ENCODE peak calls at places on chromosome 22, in six cellular contexts. K is esophagus muscularis mucosa, L is GM03348, Y is endothelial cell, S is cardiac muscle cell, E is nephron progenitor cell. N is an unnamed sample.
A peak's percentile ranks its signal among the peaks of the same experiment; 100 is the strongest.

GRCh38 chr22:22229683-22230420 is 14.7 kb upstream of the VPREB1 start:
- DNase-seq in K (peak; percentile 45), L (no peak), Y (no peak), S (no peak), E (no peak), N (no peak)

GRCh38 chr22:50528682-50529415 is 963 bp downstream of the TYMP start:
- DNase-seq in K (no peak), L (peak; percentile 5), Y (no peak), S (no peak), E (no peak), N (peak; percentile 73)

GRCh38 chr22:50691521-50691920 is 18.9 kb downstream of the SHANK3 start:
- DNase-seq in K (no peak), L (no peak), Y (no peak), S (peak; percentile 62), E (peak; percentile 46), N (no peak)

GRCh38 chr22:29032584-29032983 is 29.0 kb downstream of the C22orf31 start:
- DNase-seq in K (no peak), L (no peak), Y (no peak), S (no peak), E (no peak), N (no peak)

GRCh38 chr22:17303840-17304779 is 65.2 kb upstream of the CECR2 start:
- DNase-seq in K (no peak), L (no peak), Y (no peak), S (no peak), E (no peak), N (no peak)

GRCh38 chr22:40602231-40602630 is 34.3 kb downstream of the MRTFA start:
- DNase-seq in K (no peak), L (peak; percentile 36), Y (no peak), S (peak; percentile 21), E (no peak), N (no peak)

GRCh38 chr22:44441401-44442185 is 56.4 kb downstream of the RTL6 start:
- DNase-seq in K (no peak), L (no peak), Y (no peak), S (no peak), E (no peak), N (peak; percentile 54)

GRCh38 chr22:21850660-21851059 is 16.8 kb downstream of the MAPK1 start:
- DNase-seq in K (no peak), L (no peak), Y (no peak), S (no peak), E (no peak), N (no peak)

GRCh38 chr22:47629273-47629711 is 866.8 kb downstream of the TBC1D22A start:
- DNase-seq in K (peak; percentile 85), L (no peak), Y (no peak), S (no peak), E (no peak), N (no peak)

GRCh38 chr22:37623075-37624016 is 14.7 kb downstream of the GGA1 start:
- DNase-seq in K (no peak), L (peak; percentile 86), Y (peak; percentile 78), S (peak; percentile 68), E (peak; percentile 86), N (peak; percentile 81)

GRCh38 chr22:45709004-45709739 is 37.5 kb downstream of the ATXN10 start:
- DNase-seq in K (no peak), L (peak; percentile 72), Y (no peak), S (peak; percentile 47), E (no peak), N (no peak)

GRCh38 chr22:33110562-33111163 is 52.5 kb upstream of the SYN3 start:
- DNase-seq in K (no peak), L (no peak), Y (no peak), S (no peak), E (no peak), N (no peak)